ENCODE peak calls at places on chromosomes 2 and 18, in nine cellular contexts. E is amniotic stem cell; U is nephron progenitor cell; V is CD4-positive, alpha-beta memory T cell; R is Right ventricle myocardium superior; Z is NCI-H345; C is skeletal muscle cell; I is right cardiac atrium; X is OCI-M1. L is an unnamed sample.

GRCh38 chr2:233799716-233800115 is 21.6 kb downstream of the MROH2A start:
- DNase-seq in R (no peak), C (no peak), Z (no peak), U (no peak), E (no peak), V (no peak), X (no peak), I (no peak), L (no peak)

GRCh38 chr2:44537264-44537663 is 175.5 kb downstream of the CAMKMT start:
- DNase-seq in I (no peak), Z (no peak), C (no peak), R (no peak), U (no peak), X (no peak), E (no peak), V (no peak), L (no peak)

GRCh38 chr2:189522435-189523151 is 58.0 kb downstream of the SLC40A1 start:
- DNase-seq in X (peak), E (no peak), U (no peak), V (no peak), Z (no peak), I (no peak), R (no peak), C (no peak), L (no peak)

GRCh38 chr2:61632276-61633169 is 94.4 kb upstream of the XPO1 start:
- DNase-seq in X (no peak), C (no peak), I (no peak), U (no peak), V (no peak), R (no peak), E (no peak), Z (no peak), L (no peak)

GRCh38 chr2:24792542-24792873 is 683 bp downstream of the PTRHD1 start:
- DNase-seq in R (no peak), Z (no peak), V (no peak), E (no peak), U (no peak), C (no peak), X (no peak), I (no peak), L (no peak)

GRCh38 chr2:26630669-26631360 is 10.4 kb downstream of the CIB4 start:
- DNase-seq in U (no peak), X (no peak), R (no peak), V (no peak), I (no peak), C (no peak), Z (no peak), E (no peak), L (no peak)

GRCh38 chr18:50094221-50094773 is 100.7 kb downstream of the MYO5B start:
- DNase-seq in E (no peak), V (no peak), I (no peak), U (no peak), X (no peak), Z (no peak), R (no peak), C (no peak), L (no peak)

GRCh38 chr18:72799106-72799505 is 68.7 kb downstream of the NETO1 start:
- DNase-seq in X (no peak), E (peak), C (peak), Z (no peak), I (no peak), V (no peak), R (no peak), U (no peak), L (no peak)

GRCh38 chr18:74498712-74499629 is 2.8 kb downstream of the CNDP2 start:
- DNase-seq in I (no peak), V (peak), X (peak), C (no peak), R (peak), U (no peak), Z (no peak), E (no peak), L (no peak)

GRCh38 chr2:38301340-38301968 is 75.6 kb downstream of the ATL2 start:
- DNase-seq in C (no peak), Z (no peak), V (no peak), X (no peak), I (no peak), U (no peak), E (no peak), R (no peak), L (no peak)

GRCh38 chr2:205054789-205055188 is 509.5 kb downstream of the PARD3B start:
- DNase-seq in R (no peak), U (no peak), C (no peak), I (no peak), X (no peak), Z (no peak), V (no peak), E (no peak), L (no peak)

L was measured in NCI-H1417.